ENCODE peak calls at places on chromosomes 7 and 10, in seven cellular contexts. One of them, this sample, is unnamed.

GRCh38 chr10:124939290-124939689 is 2.6 kb upstream of the ZRANB1 start:
- DNase-seq in type B pancreatic cell: no peak
- DNase-seq in renal cortical epithelial cell: no peak
- DNase-seq in HFFc6: no peak
- DNase-seq in left cardiac atrium: no peak
- DNase-seq in heart left ventricle: no peak
- DNase-seq in activated CD8-positive, alpha-beta memory T cell treated with anti-CD3 and anti-CD28 coated beads for 4 hours: no peak
- DNase-seq in this sample: no peak

GRCh38 chr7:134284952-134285351 is 31.8 kb downstream of the SLC35B4 start:
- DNase-seq in type B pancreatic cell: no peak
- DNase-seq in renal cortical epithelial cell: no peak
- DNase-seq in HFFc6: no peak
- DNase-seq in left cardiac atrium: no peak
- DNase-seq in heart left ventricle: no peak
- DNase-seq in activated CD8-positive, alpha-beta memory T cell treated with anti-CD3 and anti-CD28 coated beads for 4 hours: no peak
- DNase-seq in this sample: no peak

GRCh38 chr7:32532086-32532485 is 36.8 kb downstream of the AVL9 start:
- DNase-seq in type B pancreatic cell: no peak
- DNase-seq in renal cortical epithelial cell: no peak
- DNase-seq in HFFc6: no peak
- DNase-seq in left cardiac atrium: no peak
- DNase-seq in heart left ventricle: no peak
- DNase-seq in activated CD8-positive, alpha-beta memory T cell treated with anti-CD3 and anti-CD28 coated beads for 4 hours: no peak
- DNase-seq in this sample: no peak

GRCh38 chr7:157329447-157329846 is 7.4 kb upstream of the DNAJB6 start:
- DNase-seq in type B pancreatic cell: no peak
- DNase-seq in renal cortical epithelial cell: no peak
- DNase-seq in HFFc6: no peak
- DNase-seq in left cardiac atrium: no peak
- DNase-seq in heart left ventricle: no peak
- DNase-seq in activated CD8-positive, alpha-beta memory T cell treated with anti-CD3 and anti-CD28 coated beads for 4 hours: no peak
- DNase-seq in this sample: no peak

GRCh38 chr7:151876112-151876898 is 610 bp downstream of the PRKAG2 start:
- DNase-seq in type B pancreatic cell: peak
- DNase-seq in renal cortical epithelial cell: no peak
- DNase-seq in HFFc6: no peak
- DNase-seq in left cardiac atrium: peak
- DNase-seq in heart left ventricle: peak
- DNase-seq in activated CD8-positive, alpha-beta memory T cell treated with anti-CD3 and anti-CD28 coated beads for 4 hours: peak
- DNase-seq in this sample: peak

GRCh38 chr7:140923358-140924006 is 1.2 kb downstream of the BRAF start:
- DNase-seq in type B pancreatic cell: no peak
- DNase-seq in renal cortical epithelial cell: peak
- DNase-seq in HFFc6: no peak
- DNase-seq in left cardiac atrium: no peak
- DNase-seq in heart left ventricle: no peak
- DNase-seq in activated CD8-positive, alpha-beta memory T cell treated with anti-CD3 and anti-CD28 coated beads for 4 hours: no peak
- DNase-seq in this sample: no peak

GRCh38 chr10:95276367-95277200 is 14.2 kb downstream of the PDLIM1 start:
- DNase-seq in type B pancreatic cell: no peak
- DNase-seq in renal cortical epithelial cell: no peak
- DNase-seq in HFFc6: no peak
- DNase-seq in left cardiac atrium: no peak
- DNase-seq in heart left ventricle: no peak
- DNase-seq in activated CD8-positive, alpha-beta memory T cell treated with anti-CD3 and anti-CD28 coated beads for 4 hours: no peak
- DNase-seq in this sample: peak

GRCh38 chr7:53811555-53812079 is 730.6 kb upstream of the VSTM2A start:
- DNase-seq in type B pancreatic cell: no peak
- DNase-seq in renal cortical epithelial cell: no peak
- DNase-seq in HFFc6: no peak
- DNase-seq in left cardiac atrium: no peak
- DNase-seq in heart left ventricle: no peak
- DNase-seq in activated CD8-positive, alpha-beta memory T cell treated with anti-CD3 and anti-CD28 coated beads for 4 hours: no peak
- DNase-seq in this sample: no peak

GRCh38 chr10:75234017-75234682 is 1.6 kb downstream of the COMTD1 start:
- DNase-seq in type B pancreatic cell: peak
- DNase-seq in renal cortical epithelial cell: peak
- DNase-seq in HFFc6: peak
- DNase-seq in left cardiac atrium: peak
- DNase-seq in heart left ventricle: peak
- DNase-seq in activated CD8-positive, alpha-beta memory T cell treated with anti-CD3 and anti-CD28 coated beads for 4 hours: peak
- DNase-seq in this sample: peak

GRCh38 chr7:135980665-135981180 is 3.6 kb upstream of the MTPN start:
- DNase-seq in type B pancreatic cell: no peak
- DNase-seq in renal cortical epithelial cell: peak
- DNase-seq in HFFc6: peak
- DNase-seq in left cardiac atrium: no peak
- DNase-seq in heart left ventricle: no peak
- DNase-seq in activated CD8-positive, alpha-beta memory T cell treated with anti-CD3 and anti-CD28 coated beads for 4 hours: peak
- DNase-seq in this sample: no peak

GRCh38 chr7:123154231-123154860 is 45.4 kb downstream of the SLC13A1 start:
- DNase-seq in type B pancreatic cell: peak
- DNase-seq in renal cortical epithelial cell: peak
- DNase-seq in HFFc6: peak
- DNase-seq in left cardiac atrium: peak
- DNase-seq in heart left ventricle: peak
- DNase-seq in activated CD8-positive, alpha-beta memory T cell treated with anti-CD3 and anti-CD28 coated beads for 4 hours: no peak
- DNase-seq in this sample: peak

GRCh38 chr7:264541-265191 is 25.3 kb upstream of the FOXL3 start:
- DNase-seq in type B pancreatic cell: no peak
- DNase-seq in renal cortical epithelial cell: no peak
- DNase-seq in HFFc6: no peak
- DNase-seq in left cardiac atrium: peak
- DNase-seq in heart left ventricle: peak
- DNase-seq in activated CD8-positive, alpha-beta memory T cell treated with anti-CD3 and anti-CD28 coated beads for 4 hours: no peak
- DNase-seq in this sample: no peak

GRCh38 chr7:90709501-90710465 is 113.7 kb downstream of the CDK14 start:
- DNase-seq in type B pancreatic cell: no peak
- DNase-seq in renal cortical epithelial cell: peak
- DNase-seq in HFFc6: peak
- DNase-seq in left cardiac atrium: no peak
- DNase-seq in heart left ventricle: no peak
- DNase-seq in activated CD8-positive, alpha-beta memory T cell treated with anti-CD3 and anti-CD28 coated beads for 4 hours: no peak
- DNase-seq in this sample: no peak

GRCh38 chr10:79449181-79450146 is 4.0 kb upstream of the ZCCHC24 start:
- DNase-seq in type B pancreatic cell: no peak
- DNase-seq in renal cortical epithelial cell: no peak
- DNase-seq in HFFc6: no peak
- DNase-seq in left cardiac atrium: no peak
- DNase-seq in heart left ventricle: no peak
- DNase-seq in activated CD8-positive, alpha-beta memory T cell treated with anti-CD3 and anti-CD28 coated beads for 4 hours: no peak
- DNase-seq in this sample: no peak

GRCh38 chr10:81018898-81019890 is 481.5 kb downstream of the SH2D4B start:
- DNase-seq in type B pancreatic cell: no peak
- DNase-seq in renal cortical epithelial cell: peak
- DNase-seq in HFFc6: peak
- DNase-seq in left cardiac atrium: no peak
- DNase-seq in heart left ventricle: no peak
- DNase-seq in activated CD8-positive, alpha-beta memory T cell treated with anti-CD3 and anti-CD28 coated beads for 4 hours: no peak
- DNase-seq in this sample: no peak

GRCh38 chr10:49038711-49039110 is 76.6 kb downstream of the VSTM4 start:
- DNase-seq in type B pancreatic cell: no peak
- DNase-seq in renal cortical epithelial cell: no peak
- DNase-seq in HFFc6: no peak
- DNase-seq in left cardiac atrium: no peak
- DNase-seq in heart left ventricle: no peak
- DNase-seq in activated CD8-positive, alpha-beta memory T cell treated with anti-CD3 and anti-CD28 coated beads for 4 hours: no peak
- DNase-seq in this sample: peak

GRCh38 chr10:20494474-20494873 is 402.6 kb downstream of the NEBL start:
- DNase-seq in type B pancreatic cell: no peak
- DNase-seq in renal cortical epithelial cell: peak
- DNase-seq in HFFc6: no peak
- DNase-seq in left cardiac atrium: no peak
- DNase-seq in heart left ventricle: no peak
- DNase-seq in activated CD8-positive, alpha-beta memory T cell treated with anti-CD3 and anti-CD28 coated beads for 4 hours: no peak
- DNase-seq in this sample: no peak

GRCh38 chr10:8158439-8159071 is 104.1 kb downstream of the GATA3 start:
- DNase-seq in type B pancreatic cell: peak
- DNase-seq in renal cortical epithelial cell: no peak
- DNase-seq in HFFc6: no peak
- DNase-seq in left cardiac atrium: no peak
- DNase-seq in heart left ventricle: no peak
- DNase-seq in activated CD8-positive, alpha-beta memory T cell treated with anti-CD3 and anti-CD28 coated beads for 4 hours: no peak
- DNase-seq in this sample: no peak

GRCh38 chr10:121078672-121079102 is 227.5 kb downstream of the WDR11 start:
- DNase-seq in type B pancreatic cell: peak
- DNase-seq in renal cortical epithelial cell: peak
- DNase-seq in HFFc6: no peak
- DNase-seq in left cardiac atrium: no peak
- DNase-seq in heart left ventricle: no peak
- DNase-seq in activated CD8-positive, alpha-beta memory T cell treated with anti-CD3 and anti-CD28 coated beads for 4 hours: no peak
- DNase-seq in this sample: no peak

GRCh38 chr10:24685958-24686540 is 37.6 kb downstream of the ARHGAP21 start:
- DNase-seq in type B pancreatic cell: no peak
- DNase-seq in renal cortical epithelial cell: no peak
- DNase-seq in HFFc6: peak
- DNase-seq in left cardiac atrium: no peak
- DNase-seq in heart left ventricle: no peak
- DNase-seq in activated CD8-positive, alpha-beta memory T cell treated with anti-CD3 and anti-CD28 coated beads for 4 hours: no peak
- DNase-seq in this sample: no peak

GRCh38 chr7:87330942-87331341 is 14.5 kb upstream of the CROT start:
- DNase-seq in type B pancreatic cell: no peak
- DNase-seq in renal cortical epithelial cell: no peak
- DNase-seq in HFFc6: no peak
- DNase-seq in left cardiac atrium: no peak
- DNase-seq in heart left ventricle: no peak
- DNase-seq in activated CD8-positive, alpha-beta memory T cell treated with anti-CD3 and anti-CD28 coated beads for 4 hours: no peak
- DNase-seq in this sample: no peak

GRCh38 chr7:91657386-91658120 is 222.9 kb downstream of the MTERF1 start:
- DNase-seq in type B pancreatic cell: no peak
- DNase-seq in renal cortical epithelial cell: peak
- DNase-seq in HFFc6: peak
- DNase-seq in left cardiac atrium: no peak
- DNase-seq in heart left ventricle: no peak
- DNase-seq in activated CD8-positive, alpha-beta memory T cell treated with anti-CD3 and anti-CD28 coated beads for 4 hours: no peak
- DNase-seq in this sample: no peak

GRCh38 chr7:47878662-47879061 is 69.6 kb downstream of the PKD1L1 start:
- DNase-seq in type B pancreatic cell: no peak
- DNase-seq in renal cortical epithelial cell: no peak
- DNase-seq in HFFc6: no peak
- DNase-seq in left cardiac atrium: peak
- DNase-seq in heart left ventricle: no peak
- DNase-seq in activated CD8-positive, alpha-beta memory T cell treated with anti-CD3 and anti-CD28 coated beads for 4 hours: no peak
- DNase-seq in this sample: peak

GRCh38 chr10:35705671-35706070 is 63.6 kb upstream of the FZD8 start:
- DNase-seq in type B pancreatic cell: no peak
- DNase-seq in renal cortical epithelial cell: peak
- DNase-seq in HFFc6: no peak
- DNase-seq in left cardiac atrium: no peak
- DNase-seq in heart left ventricle: no peak
- DNase-seq in activated CD8-positive, alpha-beta memory T cell treated with anti-CD3 and anti-CD28 coated beads for 4 hours: no peak
- DNase-seq in this sample: no peak

GRCh38 chr10:1241322-1241890 is 185.2 kb downstream of the WDR37 start:
- DNase-seq in type B pancreatic cell: no peak
- DNase-seq in renal cortical epithelial cell: no peak
- DNase-seq in HFFc6: no peak
- DNase-seq in left cardiac atrium: no peak
- DNase-seq in heart left ventricle: no peak
- DNase-seq in activated CD8-positive, alpha-beta memory T cell treated with anti-CD3 and anti-CD28 coated beads for 4 hours: no peak
- DNase-seq in this sample: no peak

GRCh38 chr10:73889014-73889413 is 14.7 kb upstream of the CAMK2G start:
- DNase-seq in type B pancreatic cell: no peak
- DNase-seq in renal cortical epithelial cell: peak
- DNase-seq in HFFc6: no peak
- DNase-seq in left cardiac atrium: peak
- DNase-seq in heart left ventricle: peak
- DNase-seq in activated CD8-positive, alpha-beta memory T cell treated with anti-CD3 and anti-CD28 coated beads for 4 hours: no peak
- DNase-seq in this sample: no peak

GRCh38 chr10:111113961-111114830 is 37.4 kb downstream of the ADRA2A start:
- DNase-seq in type B pancreatic cell: peak
- DNase-seq in renal cortical epithelial cell: no peak
- DNase-seq in HFFc6: no peak
- DNase-seq in left cardiac atrium: no peak
- DNase-seq in heart left ventricle: no peak
- DNase-seq in activated CD8-positive, alpha-beta memory T cell treated with anti-CD3 and anti-CD28 coated beads for 4 hours: no peak
- DNase-seq in this sample: no peak